ENCODE peak calls at places on chromosomes 12 and 14, in five cellular contexts. T, K, G, V and Y are unnamed samples.

GRCh38 chr12:124392991-124393790 is 98.3 kb downstream of the RFLNA start:
- DNase-seq in T (peak), K (peak), G (peak), V (peak), Y (peak)

GRCh38 chr14:52112336-52113018 is 43.6 kb upstream of the NID2 start:
- DNase-seq in T (no peak), K (no peak), G (peak), V (no peak), Y (no peak)

GRCh38 chr14:105141486-105142281 is 26.9 kb downstream of the JAG2 start:
- DNase-seq in T (peak), K (peak), G (no peak), V (no peak), Y (no peak)

GRCh38 chr14:42533476-42533875 is 926.8 kb downstream of the LRFN5 start:
- DNase-seq in T (no peak), K (no peak), G (no peak), V (no peak), Y (no peak)

GRCh38 chr14:56491299-56492285 is 88.0 kb upstream of the TMEM260 start:
- DNase-seq in T (peak), K (no peak), G (peak), V (peak), Y (no peak)

GRCh38 chr14:90732142-90732541 is 84.1 kb downstream of the TTC7B start:
- DNase-seq in T (no peak), K (no peak), G (no peak), V (no peak), Y (no peak)

GRCh38 chr14:59303216-59303615 is 114.7 kb downstream of the DAAM1 start:
- DNase-seq in T (no peak), K (no peak), G (peak), V (no peak), Y (no peak)

GRCh38 chr12:49519574-49519936 is 19.3 kb upstream of the KCNH3 start:
- DNase-seq in T (no peak), K (no peak), G (no peak), V (no peak), Y (no peak)

GRCh38 chr12:45214739-45215418 is 1.0 kb upstream of the ANO6 start:
- DNase-seq in T (no peak), K (no peak), G (peak), V (no peak), Y (no peak)

GRCh38 chr12:45217846-45218245 is 2.0 kb downstream of the ANO6 start:
- DNase-seq in T (no peak), K (no peak), G (peak), V (no peak), Y (no peak)

GRCh38 chr12:45215419-45216296 is at the start of gene ANO6:
- DNase-seq in T (peak), K (peak), G (peak), V (peak), Y (peak)

GRCh38 chr12:45216983-45217485 is 1.1 kb downstream of the ANO6 start:
- DNase-seq in T (no peak), K (no peak), G (no peak), V (no peak), Y (no peak)

GRCh38 chr12:45216297-45216982 is 545 bp downstream of the ANO6 start:
- DNase-seq in T (peak), K (peak), G (peak), V (peak), Y (peak)
- TF ChIP-seq CTCF in T (peak), K (peak), G (peak), V (no peak), Y (peak)

DNA sequence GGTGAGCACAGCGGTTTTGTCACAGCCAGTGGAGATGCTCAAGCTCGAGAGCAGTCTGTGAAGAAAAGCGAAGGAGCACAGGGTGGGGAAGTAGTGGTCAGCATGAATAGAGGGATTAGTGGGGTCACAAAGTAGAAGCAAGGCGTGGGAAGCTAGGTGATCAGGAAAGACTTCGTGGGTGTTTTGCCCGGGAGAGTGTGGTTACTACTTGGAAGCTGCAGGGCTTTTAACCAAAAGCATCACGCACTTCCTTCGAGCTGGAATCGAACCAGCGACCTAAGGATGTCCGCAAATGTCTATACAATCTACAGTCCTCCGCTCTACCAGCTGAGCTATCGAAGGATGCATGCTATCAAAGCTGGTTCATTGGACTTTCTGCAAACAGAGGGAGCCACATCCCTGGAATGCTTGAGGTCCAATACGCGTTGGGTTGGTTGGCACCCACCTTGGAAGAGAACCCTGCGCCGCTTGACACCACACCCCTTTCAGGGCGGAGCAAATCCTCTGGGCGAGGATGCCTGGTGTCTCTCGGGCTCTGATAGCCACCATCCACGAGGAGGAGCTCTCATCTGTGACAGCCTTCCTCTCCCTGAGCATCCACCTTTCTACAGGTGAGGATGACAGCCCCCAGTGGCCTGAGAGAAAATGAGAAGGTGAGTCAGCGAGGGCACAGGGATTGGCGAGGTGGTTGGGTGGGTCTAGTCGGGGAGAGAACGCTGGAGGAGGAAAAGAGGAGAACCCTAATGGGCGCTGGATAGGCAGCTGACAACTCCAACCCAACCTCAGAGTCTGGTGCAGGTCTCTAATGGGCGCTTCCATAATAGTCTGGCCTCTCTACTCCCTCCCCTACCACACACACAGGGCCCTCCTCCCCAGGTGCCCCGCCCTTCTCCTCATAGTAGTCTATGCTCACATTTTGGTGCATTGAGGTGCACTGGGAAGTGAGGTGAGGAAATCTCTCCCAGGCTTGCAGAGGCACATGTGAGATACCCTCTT is 16.0 kb upstream of the OR6S1 start:
- DNase-seq in T (peak), K (no peak), G (no peak), V (no peak), Y (no peak)
- TF ChIP-seq CTCF in T (peak), K (no peak), G (no peak), V (no peak), Y (no peak)

DNA sequence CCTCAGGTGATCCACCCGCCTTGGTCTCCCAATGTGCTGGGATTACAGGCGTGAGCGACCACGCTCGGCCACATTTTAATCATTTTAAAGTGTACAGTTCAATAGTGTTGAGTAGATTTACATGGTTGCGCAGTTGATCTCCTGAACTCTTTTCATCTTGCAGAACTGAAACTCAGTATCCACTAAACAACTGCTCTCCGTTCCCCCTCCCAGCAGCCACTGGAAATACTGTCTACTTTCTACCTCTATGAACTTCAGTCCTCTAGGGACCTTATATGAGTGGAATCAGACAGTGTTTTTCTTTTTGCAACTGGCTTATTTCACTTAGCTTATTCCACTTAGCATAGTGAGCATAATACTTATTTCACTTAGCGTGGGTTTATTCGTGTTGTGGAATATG is 53.7 kb downstream of the KCTD10 start:
- DNase-seq in T (no peak), K (no peak), G (no peak), V (no peak), Y (no peak)
- TF ChIP-seq CTCF in T (no peak), K (no peak), G (no peak), V (no peak), Y (no peak)

GRCh38 chr14:79408696-79409095 is 802.6 kb downstream of the DIO2 start:
- DNase-seq in T (no peak), K (no peak), G (no peak), V (no peak), Y (no peak)
- TF ChIP-seq CTCF in T (peak), K (no peak), G (no peak), V (no peak), Y (no peak)

DNA sequence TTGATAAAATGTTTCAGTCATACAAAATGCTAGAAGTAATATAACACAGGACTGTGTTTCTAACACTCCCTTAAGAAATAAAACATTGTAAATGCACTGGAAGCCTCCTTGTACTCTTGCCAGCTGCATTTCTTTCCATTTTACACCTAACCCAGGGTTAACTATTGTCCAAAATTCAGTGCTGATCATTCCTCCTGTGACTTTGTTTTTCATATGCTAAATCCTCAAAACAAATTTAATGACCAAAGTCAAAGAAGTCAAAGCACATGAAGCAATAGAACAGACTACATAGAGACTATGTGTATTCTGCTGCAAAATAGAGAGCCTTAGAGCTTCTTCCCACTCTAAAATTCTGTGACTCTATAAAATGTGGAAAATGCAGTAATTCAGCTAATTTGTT is 420.3 kb upstream of the PRICKLE1 start:
- DNase-seq in T (no peak), K (no peak), G (no peak), V (no peak), Y (no peak)
- TF ChIP-seq CTCF in T (no peak), K (no peak), G (no peak), V (no peak), Y (no peak)

GRCh38 chr14:104030958-104031357 is 54.5 kb upstream of the ASPG start:
- DNase-seq in T (no peak), K (no peak), G (no peak), V (no peak), Y (no peak)

GRCh38 chr14:104031384-104031783 is 54.1 kb upstream of the ASPG start:
- DNase-seq in T (no peak), K (no peak), G (no peak), V (no peak), Y (no peak)

GRCh38 chr14:104023325-104024055 is 62.0 kb upstream of the ASPG start:
- DNase-seq in T (no peak), K (no peak), G (no peak), V (no peak), Y (no peak)

GRCh38 chr14:104025481-104025975 is 60.0 kb upstream of the ASPG start:
- DNase-seq in T (no peak), K (no peak), G (no peak), V (no peak), Y (no peak)

DNA sequence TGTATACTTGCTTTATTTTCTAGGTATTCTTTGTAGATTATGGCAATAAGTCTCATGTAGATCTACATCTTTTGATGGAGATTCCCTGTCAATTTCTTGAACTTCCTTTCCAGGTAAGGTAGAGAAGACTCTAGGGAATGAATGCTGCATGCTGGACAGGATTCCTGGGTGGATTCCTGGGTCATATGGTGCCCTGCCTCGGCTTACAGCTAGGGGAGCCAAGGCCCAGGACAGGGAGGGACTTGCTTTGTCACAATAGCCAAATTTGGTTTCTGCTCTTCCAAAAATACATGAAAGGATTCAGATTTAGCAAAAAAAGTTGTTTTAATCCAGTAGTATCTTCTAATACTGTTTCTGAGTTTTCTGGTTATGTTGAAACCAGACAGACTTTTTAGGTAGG is 59.5 kb upstream of the ASPG start:
- DNase-seq in T (no peak), K (no peak), G (no peak), V (no peak), Y (no peak)
- TF ChIP-seq CTCF in T (peak), K (no peak), G (no peak), V (no peak), Y (no peak)

GRCh38 chr14:24817638-24818053 is 183.7 kb upstream of the GZMB start:
- DNase-seq in T (no peak), K (no peak), G (peak), V (peak), Y (no peak)
- TF ChIP-seq CTCF in T (peak), K (no peak), G (peak), V (no peak), Y (peak)

GRCh38 chr12:87953257-87953860 is 75.8 kb downstream of the C12orf50 start:
- DNase-seq in T (no peak), K (no peak), G (peak), V (no peak), Y (no peak)
- TF ChIP-seq CTCF in T (peak), K (peak), G (peak), V (no peak), Y (peak)

GRCh38 chr14:69261761-69262331 is 1.9 kb downstream of the GALNT16 start:
- DNase-seq in T (peak), K (peak), G (no peak), V (no peak), Y (no peak)

GRCh38 chr14:69259176-69259530 is 805 bp upstream of the GALNT16 start:
- DNase-seq in T (no peak), K (no peak), G (no peak), V (no peak), Y (no peak)

GRCh38 chr14:69260246-69260978 is 454 bp downstream of the GALNT16 start:
- DNase-seq in T (peak), K (no peak), G (no peak), V (no peak), Y (no peak)

GRCh38 chr14:69260979-69261605 is 1.1 kb downstream of the GALNT16 start:
- DNase-seq in T (peak), K (peak), G (no peak), V (peak), Y (no peak)

DNA sequence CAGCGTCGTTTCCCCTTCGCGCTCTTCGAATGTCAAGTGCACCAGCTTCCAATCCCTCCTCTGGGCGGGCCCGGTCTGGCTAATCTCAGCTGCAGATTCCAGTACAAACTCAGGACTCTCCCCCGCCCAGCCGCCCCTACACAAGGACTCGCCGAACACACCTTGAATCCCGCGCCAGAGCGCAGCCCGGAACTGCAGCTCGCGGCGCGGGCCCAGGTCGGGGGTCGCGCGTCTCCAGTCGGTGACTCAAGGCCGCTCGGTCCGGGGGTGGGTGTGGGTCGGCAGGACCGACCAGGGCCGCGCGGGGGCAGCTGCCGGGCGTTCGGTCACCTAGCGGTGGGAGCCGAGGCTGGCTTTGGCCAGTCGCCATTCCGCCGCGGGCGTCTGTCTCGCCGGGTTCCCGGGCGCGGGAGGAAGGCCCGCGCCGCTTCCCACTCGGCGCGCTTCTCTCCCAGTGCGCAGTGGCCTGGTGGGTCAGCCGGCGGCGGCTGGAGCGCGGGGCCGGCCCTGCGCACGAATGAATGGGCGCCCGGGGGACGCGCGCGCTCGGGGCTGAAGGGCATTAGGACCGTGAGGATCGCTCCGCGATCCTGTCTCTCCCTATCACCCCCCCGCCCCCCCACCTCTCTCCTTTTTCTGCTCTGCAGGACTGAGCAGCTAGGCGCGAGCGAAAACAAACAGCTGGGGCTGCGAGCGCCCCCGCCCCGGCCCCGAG is at the start of gene GALNT16:
- DNase-seq in T (peak), K (no peak), G (no peak), V (peak), Y (no peak)
- TF ChIP-seq CTCF in T (peak), K (peak), G (peak), V (no peak), Y (no peak)

GRCh38 chr12:13937735-13938134 is 43.7 kb downstream of the GRIN2B start:
- DNase-seq in T (no peak), K (no peak), G (no peak), V (no peak), Y (no peak)
- TF ChIP-seq CTCF in T (no peak), K (no peak), G (no peak), V (no peak), Y (no peak)